ENCODE peak calls at places on chromosomes 7 and 10, in six cellular contexts. X is AG09309, J is breast epithelium, L is foreskin fibroblast, M is upper lobe of left lung, R is ascending aorta. N is an unnamed sample.

GRCh38 chr7:35546691-35547090 is 148.2 kb downstream of the HERPUD2 start:
- DNase-seq in X (no peak), J (no peak), L (no peak), M (no peak), R (no peak), N (no peak)

GRCh38 chr10:110209399-110209925 is 2.1 kb downstream of the MXI1 start:
- DNase-seq in X (peak; percentile 43), J (peak; percentile 74), L (peak; percentile 86), M (no peak), R (peak; percentile 84), N (no peak)

GRCh38 chr10:132351611-132352010 is 19.6 kb downstream of the LRRC27 start:
- DNase-seq in X (no peak), J (no peak), L (no peak), M (no peak), R (no peak), N (no peak)

GRCh38 chr10:46050956-46051355 is 4.9 kb upstream of the MSMB start:
- DNase-seq in X (no peak), J (no peak), L (peak; percentile 21), M (no peak), R (no peak), N (no peak)

GRCh38 chr10:76397210-76397881 is 965.9 kb downstream of the LRMDA start:
- DNase-seq in X (no peak), J (no peak), L (peak; percentile 63), M (no peak), R (peak; percentile 89), N (no peak)

GRCh38 chr7:30285067-30285530 is 702 bp downstream of the ZNRF2 start:
- DNase-seq in X (no peak), J (no peak), L (peak; percentile 63), M (peak; percentile 93), R (peak; percentile 68), N (no peak)

GRCh38 chr10:67788028-67788886 is 49.7 kb downstream of the DNAJC12 start:
- DNase-seq in X (no peak), J (no peak), L (peak; percentile 32), M (no peak), R (no peak), N (no peak)

GRCh38 chr10:112687647-112688046 is 240.6 kb downstream of the VTI1A start:
- DNase-seq in X (peak; percentile 34), J (no peak), L (peak; percentile 83), M (no peak), R (no peak), N (no peak)

GRCh38 chr10:125086716-125087115 is 73.6 kb downstream of the CTBP2 start:
- DNase-seq in X (no peak), J (no peak), L (no peak), M (no peak), R (no peak), N (no peak)

GRCh38 chr10:6700066-6700465 is 120.0 kb upstream of the PRKCQ start:
- DNase-seq in X (no peak), J (no peak), L (peak; percentile 62), M (no peak), R (no peak), N (no peak)

GRCh38 chr7:191105-192034 is 1.0 kb upstream of the FAM20C start:
- DNase-seq in X (peak; percentile 68), J (no peak), L (peak; percentile 95), M (no peak), R (peak; percentile 75), N (no peak)

GRCh38 chr7:33157781-33158180 is 28.4 kb downstream of the BBS9 start:
- DNase-seq in X (no peak), J (no peak), L (peak; percentile 57), M (no peak), R (no peak), N (no peak)

GRCh38 chr7:38428040-38428439 is 154.6 kb upstream of the TARP start:
- DNase-seq in X (peak; percentile 18), J (no peak), L (no peak), M (no peak), R (no peak), N (no peak)

GRCh38 chr7:1458676-1459511 is at the start of gene MICALL2:
- DNase-seq in X (no peak), J (peak; percentile 64), L (peak; percentile 97), M (peak; percentile 90), R (peak; percentile 95), N (no peak)

GRCh38 chr10:63268139-63268797 is 135.1 kb downstream of the NRBF2 start:
- DNase-seq in X (no peak), J (no peak), L (no peak), M (no peak), R (no peak), N (no peak)

GRCh38 chr10:97404044-97404443 is 2.9 kb upstream of the RRP12 start:
- DNase-seq in X (no peak), J (no peak), L (no peak), M (no peak), R (no peak), N (no peak)

GRCh38 chr10:97400665-97401454 is at the start of gene RRP12:
- DNase-seq in X (peak; percentile 81), J (peak; percentile 89), L (peak; percentile 98), M (peak; percentile 92), R (peak; percentile 96), N (peak; percentile 94)

GRCh38 chr10:97399843-97400545 is 1.1 kb downstream of the RRP12 start:
- DNase-seq in X (no peak), J (no peak), L (peak; percentile 72), M (no peak), R (no peak), N (no peak)

GRCh38 chr10:97406064-97406463 is 4.9 kb upstream of the RRP12 start:
- DNase-seq in X (no peak), J (no peak), L (no peak), M (no peak), R (no peak), N (no peak)

GRCh38 chr10:97401455-97401919 is 347 bp upstream of the RRP12 start:
- DNase-seq in X (no peak), J (no peak), L (no peak), M (no peak), R (no peak), N (no peak)
- H3K4me3 ChIP-seq in X (peak overlapping the region; percentile 91), J (peak overlapping the region; percentile 79), L (peak overlapping the region; percentile 77), M (peak overlapping the region; percentile 67), R (peak overlapping the region; percentile 85), N (peak overlapping the region; percentile 74)

DNA sequence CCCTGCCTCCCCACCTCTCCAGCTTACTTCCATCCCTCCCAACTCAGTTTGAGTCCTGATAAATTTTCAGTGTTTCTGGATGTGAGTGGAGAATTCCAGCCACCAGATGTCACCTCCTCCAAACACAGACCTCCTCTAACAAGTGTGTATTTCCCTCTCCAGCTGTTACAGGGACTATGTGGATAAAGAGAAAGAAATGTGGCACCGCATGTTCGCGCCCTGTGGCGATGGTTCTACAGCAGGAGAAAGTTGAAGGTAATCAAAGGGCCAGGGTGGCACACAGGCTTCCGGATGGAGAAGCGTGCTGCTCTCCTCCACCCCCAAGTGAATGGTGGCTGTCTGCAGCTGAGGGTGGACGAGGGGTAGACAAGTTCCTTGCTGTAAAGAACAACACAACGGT is 14.7 kb downstream of the FKBP6 start:
- DNase-seq in X (no peak), J (no peak), L (peak; percentile 84), M (no peak), R (no peak), N (no peak)
- TF ChIP-seq CTCF in X (peak; percentile 70), J (peak; percentile 38), L (peak; percentile 66), M (peak; percentile 42), R (peak; percentile 41), N (peak; percentile 70)

GRCh38 chr7:151277631-151278030 is 29.1 kb upstream of the SMARCD3 start:
- DNase-seq in X (no peak), J (no peak), L (no peak), M (no peak), R (peak; percentile 57), N (no peak)
- H3K4me3 ChIP-seq in X (no peak overlapping the region), J (no peak overlapping the region), L (no peak overlapping the region), M (no peak overlapping the region), R (peak overlapping the region; percentile 74), N (no peak overlapping the region)

GRCh38 chr7:80273327-80273726 is 138.7 kb downstream of the GNAI1 start:
- DNase-seq in X (no peak), J (no peak), L (peak; percentile 63), M (no peak), R (no peak), N (peak; percentile 44)
- TF ChIP-seq CTCF in X (peak; percentile 14), J (no peak), L (no peak), M (no peak), R (no peak), N (no peak)

GRCh38 chr10:28049286-28049685 is 50.4 kb upstream of the ODAD2 start:
- DNase-seq in X (no peak), J (no peak), L (no peak), M (no peak), R (no peak), N (no peak)

GRCh38 chr10:28043941-28044340 is 45.1 kb upstream of the ODAD2 start:
- DNase-seq in X (no peak), J (no peak), L (no peak), M (no peak), R (no peak), N (no peak)

GRCh38 chr10:28046579-28046978 is 47.7 kb upstream of the ODAD2 start:
- DNase-seq in X (no peak), J (no peak), L (no peak), M (no peak), R (no peak), N (no peak)

DNA sequence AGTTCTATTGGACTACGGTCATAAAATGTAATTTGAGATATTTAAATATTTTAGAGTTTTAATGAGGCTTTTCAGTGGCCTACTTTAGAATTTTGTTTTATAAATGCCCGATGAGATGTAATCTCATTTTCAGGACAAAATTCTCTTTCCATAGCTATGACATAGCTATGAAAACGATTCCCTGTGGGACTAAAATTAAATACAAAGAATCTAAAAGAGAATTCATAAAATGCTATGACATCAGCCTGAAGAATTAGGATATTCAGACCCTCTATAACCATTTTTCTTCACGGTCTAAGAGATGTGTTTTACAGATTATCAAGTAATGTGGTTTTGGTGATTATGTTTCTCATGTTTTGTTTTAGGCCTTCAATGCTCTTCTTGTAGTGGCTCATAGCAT is 48.2 kb upstream of the ODAD2 start:
- DNase-seq in X (no peak), J (no peak), L (no peak), M (no peak), R (no peak), N (no peak)
- H3K4me3 ChIP-seq in X (no peak overlapping the region), J (no peak overlapping the region), L (no peak overlapping the region), M (no peak overlapping the region), R (no peak overlapping the region), N (no peak overlapping the region)

GRCh38 chr7:2843711-2844152 is 376 bp downstream of the GNA12 start:
- DNase-seq in X (no peak), J (no peak), L (peak; percentile 69), M (no peak), R (peak; percentile 74), N (no peak)
- TF ChIP-seq CTCF in X (no peak), J (no peak), L (no peak), M (no peak), R (no peak), N (no peak)

GRCh38 chr7:43618073-43618472 is 35.2 kb downstream of the STK17A start:
- DNase-seq in X (no peak), J (no peak), L (no peak), M (no peak), R (no peak), N (no peak)

GRCh38 chr7:43619213-43620012 is 36.5 kb downstream of the STK17A start:
- DNase-seq in X (no peak), J (no peak), L (peak; percentile 65), M (no peak), R (no peak), N (no peak)

GRCh38 chr7:43625453-43625852 is 42.5 kb downstream of the STK17A start:
- DNase-seq in X (no peak), J (no peak), L (no peak), M (no peak), R (no peak), N (no peak)

GRCh38 chr7:43625977-43626376 is 43.1 kb downstream of the STK17A start:
- DNase-seq in X (no peak), J (no peak), L (no peak), M (no peak), R (no peak), N (no peak)

GRCh38 chr7:43621729-43622448 is 39.0 kb downstream of the STK17A start:
- DNase-seq in X (no peak), J (no peak), L (no peak), M (no peak), R (no peak), N (no peak)
- H3K4me3 ChIP-seq in X (no peak overlapping the region), J (no peak overlapping the region), L (no peak overlapping the region), M (no peak overlapping the region), R (no peak overlapping the region), N (no peak overlapping the region)

N was measured in epithelial cell of proximal tubule.